ENCODE peak calls at places on chromosomes 4 and X, in eight cellular contexts. B, E, C, Q, O, P, L and S are unnamed samples.

GRCh38 chr4:140156529-140157171 is 2.7 kb upstream of the MAML3 start:
- DNase-seq in B (no peak), E (no peak), C (no peak), Q (no peak), O (no peak), P (no peak), L (no peak), S (no peak)

GRCh38 chrX:46572295-46572936 is 1.1 kb upstream of the CHST7 start:
- DNase-seq in B (no peak), E (no peak), C (peak; percentile 32), Q (no peak), O (no peak), P (peak; percentile 3), L (no peak), S (no peak)

GRCh38 chr4:6107114-6107791 is 89.0 kb upstream of the C4orf50 start:
- DNase-seq in B (no peak), E (no peak), C (no peak), Q (no peak), O (no peak), P (no peak), L (no peak), S (no peak)

GRCh38 chr4:23874536-23874901 is 15.3 kb downstream of the PPARGC1A start:
- DNase-seq in B (no peak), E (no peak), C (no peak), Q (no peak), O (no peak), P (no peak), L (no peak), S (no peak)

GRCh38 chr4:73729534-73730165 is 10.7 kb upstream of the CXCL8 start:
- DNase-seq in B (peak; percentile 26), E (no peak), C (peak; percentile 85), Q (peak; percentile 92), O (peak; percentile 23), P (no peak), L (no peak), S (peak; percentile 3)

GRCh38 chrX:77448170-77448569 is 981 bp downstream of the FGF16 start:
- DNase-seq in B (no peak), E (no peak), C (no peak), Q (no peak), O (no peak), P (no peak), L (no peak), S (no peak)

GRCh38 chrX:106177106-106177981 is 9.2 kb downstream of the PWWP3B start:
- DNase-seq in B (no peak), E (no peak), C (no peak), Q (no peak), O (no peak), P (no peak), L (no peak), S (no peak)

GRCh38 chr4:90002406-90003040 is 107.9 kb downstream of the MMRN1 start:
- DNase-seq in B (peak; percentile 76), E (no peak), C (no peak), Q (no peak), O (peak; percentile 63), P (no peak), L (no peak), S (no peak)

GRCh38 chr4:67380154-67380553 is 165.1 kb downstream of the CENPC start:
- DNase-seq in B (no peak), E (no peak), C (no peak), Q (no peak), O (no peak), P (no peak), L (no peak), S (no peak)

GRCh38 chr4:1559896-1560650 is 124.0 kb downstream of the FAM53A start:
- DNase-seq in B (no peak), E (no peak), C (no peak), Q (no peak), O (no peak), P (no peak), L (no peak), S (no peak)

GRCh38 chr4:184680698-184681097 is 31.2 kb downstream of the PRIMPOL start:
- DNase-seq in B (no peak), E (no peak), C (peak; percentile 10), Q (no peak), O (no peak), P (no peak), L (no peak), S (no peak)

GRCh38 chrX:42680651-42681050 is 97.3 kb downstream of the PPP1R2C start:
- DNase-seq in B (no peak), E (no peak), C (peak; percentile 33), Q (no peak), O (no peak), P (no peak), L (no peak), S (no peak)

GRCh38 chrX:153476628-153477027 is 6.3 kb upstream of the HAUS7 start:
- DNase-seq in B (no peak), E (no peak), C (no peak), Q (peak; percentile 25), O (no peak), P (no peak), L (no peak), S (no peak)

GRCh38 chrX:155544886-155545285 is 67.9 kb downstream of the TMLHE start:
- DNase-seq in B (no peak), E (no peak), C (no peak), Q (no peak), O (no peak), P (no peak), L (no peak), S (no peak)

GRCh38 chr4:53777244-53777984 is 186.1 kb upstream of the LNX1 start:
- DNase-seq in B (no peak), E (no peak), C (no peak), Q (peak; percentile 92), O (no peak), P (no peak), L (no peak), S (no peak)

GRCh38 chr4:153514001-153514526 is 47.9 kb downstream of the TMEM131L start:
- DNase-seq in B (no peak), E (no peak), C (no peak), Q (peak; percentile 66), O (no peak), P (no peak), L (no peak), S (no peak)

GRCh38 chr4:10085386-10085785 is 31.2 kb downstream of the WDR1 start:
- DNase-seq in B (no peak), E (no peak), C (no peak), Q (no peak), O (no peak), P (no peak), L (no peak), S (no peak)

GRCh38 chr4:73984736-73985527 is 3.1 kb downstream of the PPBP start:
- DNase-seq in B (no peak), E (no peak), C (no peak), Q (peak; percentile 70), O (no peak), P (no peak), L (no peak), S (no peak)

GRCh38 chrX:335758-336155 is 17.2 kb upstream of the GTPBP6 start:
- DNase-seq in B (no peak), E (no peak), C (no peak), Q (no peak), O (no peak), P (no peak), L (no peak), S (no peak)

GRCh38 chrX:138128025-138128671 is 562.2 kb downstream of the ZIC3 start:
- DNase-seq in B (peak; percentile 10), E (no peak), C (peak; percentile 39), Q (peak; percentile 11), O (peak; percentile 3), P (no peak), L (no peak), S (no peak)

GRCh38 chr4:170623899-170624298 is 534.1 kb upstream of the AADAT start:
- DNase-seq in B (no peak), E (no peak), C (peak; percentile 4), Q (no peak), O (no peak), P (no peak), L (no peak), S (no peak)